ENCODE peak calls at places on chromosomes 3 and 15, in seven cellular contexts. F is GM12878, G is K562, X is SK-N-SH, P is HepG2, I is HCT116, O is H1. N is an unnamed sample.
A peak's percentile ranks its signal among the peaks of the same experiment; 100 is the strongest.

GRCh38 chr3:71559578-71560162 is 23.9 kb downstream of the FOXP1 start:
- DNase-seq in O (no peak), F (no peak), X (no peak), G (no peak), I (no peak), P (peak; percentile 45), N (no peak)

GRCh38 chr3:114020907-114021306 is 35.4 kb downstream of the CCDC191 start:
- DNase-seq in X (no peak), O (no peak), G (no peak), I (no peak), P (no peak), F (no peak), N (no peak)

GRCh38 chr3:139629033-139629432 is 48.7 kb downstream of the NMNAT3 start:
- DNase-seq in X (no peak), G (no peak), P (peak; percentile 36), I (peak; percentile 18), O (no peak), F (no peak), N (no peak)

GRCh38 chr3:70531063-70531657 is 218.7 kb upstream of the MDFIC2 start:
- DNase-seq in G (peak; percentile 22), I (no peak), F (no peak), O (no peak), P (peak; percentile 4), X (peak; percentile 33), N (no peak)

GRCh38 chr3:195151866-195152526 is 119.0 kb downstream of the XXYLT1 start:
- DNase-seq in P (peak; percentile 50), F (no peak), O (no peak), X (no peak), I (peak; percentile 7), G (no peak), N (peak; percentile 73)

GRCh38 chr15:84827246-84827645 is 10.1 kb downstream of the ALPK3 start:
- DNase-seq in G (no peak), I (no peak), P (no peak), X (no peak), O (no peak), F (no peak), N (no peak)

GRCh38 chr3:111723293-111723963 is 128.3 kb upstream of the ZBED2 start:
- DNase-seq in F (no peak), G (no peak), I (no peak), O (no peak), P (no peak), X (no peak), N (no peak)

GRCh38 chr3:144039661-144040060 is 68.0 kb downstream of the DIPK2A start:
- DNase-seq in P (no peak), F (no peak), X (no peak), O (no peak), I (no peak), G (no peak), N (no peak)

GRCh38 chr15:67809441-67809840 is 15.9 kb upstream of the SKOR1 start:
- DNase-seq in I (no peak), G (no peak), F (no peak), P (no peak), O (no peak), X (no peak), N (no peak)

GRCh38 chr15:35444557-35445204 is 101.3 kb downstream of the DPH6 start:
- DNase-seq in I (peak; percentile 39), G (peak; percentile 28), P (peak; percentile 37), F (peak; percentile 11), X (peak; percentile 56), O (no peak), N (peak; percentile 32)

GRCh38 chr3:45067486-45067885 is 41.4 kb downstream of the CLEC3B start:
- DNase-seq in O (no peak), X (no peak), P (no peak), I (no peak), G (no peak), F (no peak), N (no peak)

GRCh38 chr15:93035953-93036810 is 52.8 kb downstream of the RGMA start:
- DNase-seq in I (peak; percentile 37), G (peak; percentile 75), X (peak; percentile 69), P (peak; percentile 28), O (peak; percentile 67), F (no peak), N (no peak)

GRCh38 chr3:8499181-8499611 is 2.4 kb upstream of the LMCD1 start:
- DNase-seq in O (no peak), I (no peak), F (no peak), G (no peak), X (no peak), P (peak; percentile 92), N (no peak)

GRCh38 chr3:135766113-135766512 is 199.4 kb upstream of the PPP2R3A start:
- DNase-seq in I (no peak), F (no peak), X (no peak), P (no peak), G (peak; percentile 8), O (no peak), N (no peak)

GRCh38 chr3:170585008-170585936 is 603 bp downstream of the SLC7A14 start:
- DNase-seq in G (no peak), O (peak; percentile 72), P (no peak), I (no peak), X (peak; percentile 82), F (no peak), N (no peak)

GRCh38 chr15:70376031-70376928 is 278.6 kb upstream of the TLE3 start:
- DNase-seq in F (no peak), O (peak; percentile 62), I (no peak), G (no peak), X (no peak), P (no peak), N (no peak)

GRCh38 chr15:70375586-70375985 is 277.9 kb upstream of the TLE3 start:
- DNase-seq in G (no peak), X (no peak), O (no peak), I (no peak), P (no peak), F (no peak), N (no peak)

GRCh38 chr15:70379134-70379533 is 281.4 kb upstream of the TLE3 start:
- DNase-seq in G (no peak), I (no peak), F (no peak), P (no peak), O (no peak), X (no peak), N (no peak)

GRCh38 chr15:70378126-70379031 is 280.7 kb upstream of the TLE3 start:
- DNase-seq in X (no peak), I (no peak), G (no peak), P (no peak), F (no peak), O (peak; percentile 43), N (no peak)

DNA sequence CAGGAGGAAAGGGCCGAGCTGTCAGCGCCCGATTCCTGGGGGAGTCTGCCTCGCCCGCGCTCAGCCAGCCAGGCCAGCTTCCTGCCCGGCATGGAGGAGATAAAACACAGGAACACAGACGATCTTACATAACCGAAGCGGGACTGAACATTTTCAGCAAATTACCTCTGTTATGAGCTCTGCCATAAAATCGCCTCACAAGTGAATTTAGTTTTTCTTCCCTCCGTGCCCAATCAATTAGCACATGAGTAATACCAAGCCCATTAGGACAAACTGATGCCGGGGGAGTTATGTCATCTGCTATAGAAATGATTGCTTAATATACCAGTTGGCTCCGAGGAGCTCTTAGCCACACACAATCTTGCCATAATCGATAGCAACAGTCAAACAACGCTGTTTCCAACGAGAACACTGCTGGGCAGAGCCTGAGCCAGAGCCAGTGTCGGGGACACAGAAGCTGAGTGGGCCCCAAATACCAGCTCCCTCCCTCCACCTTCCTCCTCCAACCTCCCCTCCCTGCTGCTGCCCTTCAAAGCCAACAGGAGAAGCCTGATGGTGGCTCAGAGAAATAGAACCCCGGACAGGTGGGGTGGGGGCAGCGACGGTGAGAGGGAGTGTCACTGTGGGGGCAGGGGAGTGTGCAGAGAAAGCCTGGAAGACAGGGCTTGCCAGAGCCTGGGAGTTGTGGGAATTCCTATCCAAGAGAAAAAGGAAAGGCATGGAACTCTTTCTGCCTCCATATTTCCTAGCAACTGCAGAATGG is 279.4 kb upstream of the TLE3 start:
- DNase-seq in I (no peak), O (peak; percentile 57), G (no peak), F (no peak), P (no peak), X (peak; percentile 76), N (no peak)
- TF ChIP-seq SIN3A in I (no peak), O (no peak), G (no peak), F (no peak), P (no peak), X (no peak), N (no peak)

GRCh38 chr15:64093627-64094417 is at the start of gene CIAO2A:
- DNase-seq in I (peak; percentile 99), P (peak; percentile 98), F (peak; percentile 99), G (peak; percentile 85), X (peak; percentile 81), O (peak; percentile 88), N (peak; percentile 99)
- H3K4me3 ChIP-seq in I (peak within 1 kb of the TSS; percentile 96), P (peak within 1 kb of the TSS; percentile 73), F (peak within 1 kb of the TSS; percentile 96), G (peak within 1 kb of the TSS; percentile 81), X (peak within 1 kb of the TSS; percentile 99), O (peak within 1 kb of the TSS; percentile 83), N (peak within 1 kb of the TSS; percentile 92)

DNA sequence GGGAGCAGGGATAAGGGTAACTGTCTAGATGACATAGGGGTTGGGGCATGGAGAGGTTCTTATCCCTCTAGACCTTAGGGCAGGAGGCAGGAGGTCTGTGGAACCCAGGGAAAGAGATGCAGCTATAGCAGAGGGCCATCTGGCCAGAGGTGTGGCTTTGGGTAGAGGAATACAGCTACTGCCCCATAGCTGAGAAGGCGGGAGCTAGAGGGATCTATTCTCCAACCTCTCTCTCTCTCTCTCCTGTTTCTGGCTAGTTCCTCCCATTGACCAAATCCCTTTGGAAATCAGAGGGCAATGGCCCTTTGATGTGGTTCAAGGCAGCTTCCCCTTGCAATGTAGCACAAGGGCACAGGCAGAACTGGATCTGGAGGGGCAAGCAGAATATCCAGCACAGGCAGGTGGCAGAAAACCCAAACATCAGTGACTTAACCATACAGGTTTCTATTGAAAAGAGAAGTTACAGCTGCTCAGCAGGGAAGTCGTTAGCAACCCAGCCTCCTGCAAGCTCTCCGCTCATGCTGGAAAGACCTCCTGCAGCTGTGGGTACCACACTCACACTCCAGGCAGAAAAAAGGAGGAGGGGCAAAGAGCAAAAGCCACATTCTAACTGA is 22.3 kb upstream of the LMOD3 start:
- DNase-seq in I (no peak), X (peak; percentile 10), F (no peak), G (no peak), P (no peak), O (peak; percentile 58), N (no peak)
- TF ChIP-seq SIN3A in I (no peak), X (no peak), F (no peak), G (no peak), P (no peak), O (no peak), N (no peak)

DNA sequence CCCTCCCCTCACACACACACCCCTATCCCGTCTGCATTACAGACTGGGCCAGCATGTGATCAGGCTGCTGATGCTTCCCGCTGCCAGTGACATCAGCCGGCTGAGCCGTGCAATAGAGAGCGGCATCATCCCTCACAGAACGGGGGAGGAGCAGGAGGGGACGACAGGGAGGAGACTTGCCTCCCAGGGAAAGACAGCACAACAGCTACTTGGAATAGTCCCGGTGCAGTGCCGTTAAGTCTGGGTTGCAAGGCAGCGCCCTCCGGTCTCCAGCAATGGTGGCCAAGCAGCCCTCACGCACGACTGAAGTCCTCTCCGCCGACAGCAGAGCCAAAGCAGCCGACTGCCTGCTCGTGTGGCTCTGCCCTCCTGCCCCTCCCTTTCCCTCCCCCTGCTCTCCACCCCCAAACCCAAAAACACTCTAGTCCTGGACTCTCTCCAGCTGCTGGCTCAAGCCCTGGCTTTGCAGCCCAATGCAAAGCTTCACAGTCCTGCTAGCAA is 31.5 kb upstream of the RPS17 start:
- DNase-seq in G (peak; percentile 32), F (no peak), O (peak; percentile 69), I (no peak), P (no peak), X (peak; percentile 80), N (no peak)
- H3K4me3 ChIP-seq in G (no peak overlapping the region), F (no peak overlapping the region), O (peak overlapping the region; percentile 21), I (no peak overlapping the region), P (peak overlapping the region; percentile 23), X (peak overlapping the region; percentile 41), N (no peak overlapping the region)

GRCh38 chr15:72858205-72858604 is 74.6 kb upstream of the ADPGK start:
- DNase-seq in I (no peak), G (no peak), X (no peak), F (no peak), P (no peak), O (peak; percentile 23), N (no peak)
- TF ChIP-seq SIN3A in I (no peak), G (no peak), X (no peak), F (no peak), P (no peak), O (no peak), N (no peak)

N was measured in Panc1.